ENCODE peak calls at places on chromosomes 3 and 15, in six cellular contexts. M, X, I, P, Q and S are unnamed samples.

GRCh38 chr3:43481325-43481860 is 140.4 kb downstream of the ANO10 start:
- DNase-seq in M (no peak), Q (no peak), I (no peak), P (peak), X (no peak), S (no peak)

GRCh38 chr3:135688003-135688402 is 277.5 kb upstream of the PPP2R3A start:
- DNase-seq in M (no peak), I (no peak), Q (no peak), X (no peak), P (no peak), S (no peak)

GRCh38 chr3:30112904-30113484 is 493.4 kb upstream of the TGFBR2 start:
- DNase-seq in M (no peak), P (peak), X (no peak), Q (no peak), I (no peak), S (peak)

GRCh38 chr3:5330152-5330810 is 142.8 kb downstream of the EDEM1 start:
- DNase-seq in M (peak), X (peak), P (no peak), Q (no peak), I (no peak), S (no peak)

GRCh38 chr3:149466192-149466591 is 8.3 kb upstream of the TM4SF4 start:
- DNase-seq in P (no peak), M (no peak), I (no peak), Q (no peak), X (no peak), S (no peak)

GRCh38 chr3:169173231-169173630 is 490.3 kb downstream of the MECOM start:
- DNase-seq in P (peak), M (peak), Q (no peak), I (no peak), X (no peak), S (peak)

GRCh38 chr3:48852151-48852550 is 4.5 kb upstream of the PRKAR2A start:
- DNase-seq in M (no peak), I (no peak), Q (no peak), P (no peak), X (no peak), S (no peak)

GRCh38 chr15:74251187-74251811 is 15.2 kb downstream of the CCDC33 start:
- DNase-seq in I (no peak), Q (no peak), M (no peak), X (no peak), P (no peak), S (no peak)

GRCh38 chr3:127065561-127066270 is 82.8 kb downstream of the PLXNA1 start:
- DNase-seq in X (no peak), P (no peak), Q (no peak), I (no peak), M (no peak), S (no peak)

GRCh38 chr3:16907245-16907644 is 22.5 kb downstream of the PLCL2 start:
- DNase-seq in I (no peak), Q (no peak), M (no peak), P (no peak), X (no peak), S (peak)